ENCODE peak calls at places on chromosomes 6 and 20, in seven cellular contexts. One of them, this sample, is unnamed.

GRCh38 chr6:46098678-46099077 is 31.1 kb upstream of the ENPP4 start:
- DNase-seq in GM12878: no peak
- DNase-seq in GM12892: no peak
- DNase-seq in H1: no peak
- DNase-seq in K562: no peak
- DNase-seq in HepG2: peak
- DNase-seq in SK-N-SH: no peak
- DNase-seq in this sample: no peak

GRCh38 chr6:55433446-55434130 is 106.3 kb downstream of the GFRAL start:
- DNase-seq in H1: no peak
- DNase-seq in K562: no peak
- DNase-seq in GM12892: no peak
- DNase-seq in HepG2: no peak
- DNase-seq in GM12878: no peak
- DNase-seq in SK-N-SH: no peak
- DNase-seq in this sample: no peak

GRCh38 chr6:67818322-67818721 is 816.8 kb upstream of the ADGRB3 start:
- DNase-seq in GM12878: no peak
- DNase-seq in SK-N-SH: no peak
- DNase-seq in H1: no peak
- DNase-seq in GM12892: no peak
- DNase-seq in HepG2: no peak
- DNase-seq in K562: no peak
- DNase-seq in this sample: no peak

GRCh38 chr20:35578469-35578868 is 36.6 kb downstream of the ERGIC3 start:
- DNase-seq in GM12892: no peak
- DNase-seq in GM12878: no peak
- DNase-seq in H1: no peak
- DNase-seq in K562: no peak
- DNase-seq in HepG2: peak
- DNase-seq in SK-N-SH: no peak
- DNase-seq in this sample: no peak

GRCh38 chr6:158627168-158627939 is 17.2 kb downstream of the DYNLT1 start:
- DNase-seq in GM12892: no peak
- DNase-seq in HepG2: no peak
- DNase-seq in H1: no peak
- DNase-seq in GM12878: no peak
- DNase-seq in K562: no peak
- DNase-seq in SK-N-SH: no peak
- DNase-seq in this sample: no peak

GRCh38 chr6:157106487-157106886 is 216.8 kb downstream of the TMEM242 start:
- DNase-seq in SK-N-SH: no peak
- DNase-seq in GM12878: no peak
- DNase-seq in K562: peak
- DNase-seq in HepG2: no peak
- DNase-seq in H1: no peak
- DNase-seq in GM12892: no peak
- DNase-seq in this sample: no peak

GRCh38 chr6:149723771-149724417 is 6.0 kb upstream of the LATS1 start:
- DNase-seq in K562: peak
- DNase-seq in H1: no peak
- DNase-seq in GM12878: no peak
- DNase-seq in SK-N-SH: peak
- DNase-seq in HepG2: peak
- DNase-seq in GM12892: no peak
- DNase-seq in this sample: peak

GRCh38 chr6:56486681-56487080 is 156.0 kb downstream of the DST start:
- DNase-seq in H1: no peak
- DNase-seq in HepG2: no peak
- DNase-seq in GM12878: no peak
- DNase-seq in SK-N-SH: no peak
- DNase-seq in GM12892: no peak
- DNase-seq in K562: no peak
- DNase-seq in this sample: no peak

GRCh38 chr20:953742-954141 is 37.6 kb upstream of the ANGPT4 start:
- DNase-seq in H1: no peak
- DNase-seq in GM12878: no peak
- DNase-seq in GM12892: no peak
- DNase-seq in K562: peak
- DNase-seq in SK-N-SH: peak
- DNase-seq in HepG2: no peak
- DNase-seq in this sample: no peak

GRCh38 chr20:44609006-44609510 is 26.7 kb downstream of the PKIG start:
- DNase-seq in HepG2: peak
- DNase-seq in H1: no peak
- DNase-seq in K562: no peak
- DNase-seq in GM12892: no peak
- DNase-seq in GM12878: no peak
- DNase-seq in SK-N-SH: peak
- DNase-seq in this sample: no peak

GRCh38 chr20:38104283-38104682 is 60.8 kb downstream of the TGM2 start:
- DNase-seq in HepG2: no peak
- DNase-seq in GM12892: no peak
- DNase-seq in K562: no peak
- DNase-seq in GM12878: no peak
- DNase-seq in SK-N-SH: no peak
- DNase-seq in H1: no peak
- DNase-seq in this sample: no peak

GRCh38 chr6:13304580-13305255 is 23.6 kb downstream of the TBC1D7 start:
- DNase-seq in K562: no peak
- DNase-seq in H1: peak
- DNase-seq in HepG2: no peak
- DNase-seq in GM12892: no peak
- DNase-seq in SK-N-SH: no peak
- DNase-seq in GM12878: peak
- DNase-seq in this sample: no peak

GRCh38 chr6:53647437-53648094 is 18.0 kb downstream of the KLHL31 start:
- DNase-seq in GM12878: no peak
- DNase-seq in SK-N-SH: no peak
- DNase-seq in HepG2: no peak
- DNase-seq in K562: no peak
- DNase-seq in GM12892: no peak
- DNase-seq in H1: no peak
- DNase-seq in this sample: peak

GRCh38 chr6:160881409-160881808 is 110.2 kb upstream of the MAP3K4 start:
- DNase-seq in GM12878: no peak
- DNase-seq in K562: no peak
- DNase-seq in GM12892: no peak
- DNase-seq in H1: no peak
- DNase-seq in HepG2: no peak
- DNase-seq in SK-N-SH: no peak
- DNase-seq in this sample: no peak

GRCh38 chr20:50450961-50451752 is 59.0 kb upstream of the PTPN1 start:
- DNase-seq in H1: peak
- DNase-seq in GM12892: peak
- DNase-seq in SK-N-SH: no peak
- DNase-seq in K562: peak
- DNase-seq in GM12878: peak
- DNase-seq in HepG2: peak
- DNase-seq in this sample: peak

GRCh38 chr6:33154349-33154748 is 37.9 kb downstream of the COL11A2 start:
- DNase-seq in GM12878: no peak
- DNase-seq in K562: no peak
- DNase-seq in GM12892: no peak
- DNase-seq in H1: no peak
- DNase-seq in HepG2: no peak
- DNase-seq in SK-N-SH: no peak
- DNase-seq in this sample: no peak

GRCh38 chr20:1533059-1533458 is 24.4 kb downstream of the SIRPD start:
- DNase-seq in H1: no peak
- DNase-seq in GM12892: no peak
- DNase-seq in GM12878: no peak
- DNase-seq in SK-N-SH: no peak
- DNase-seq in HepG2: no peak
- DNase-seq in K562: peak
- DNase-seq in this sample: no peak

GRCh38 chr6:44333273-44333919 is 9.1 kb upstream of the SPATS1 start:
- DNase-seq in GM12878: no peak
- DNase-seq in K562: no peak
- DNase-seq in H1: no peak
- DNase-seq in HepG2: no peak
- DNase-seq in GM12892: no peak
- DNase-seq in SK-N-SH: no peak
- DNase-seq in this sample: no peak

GRCh38 chr6:101417899-101418298 is 24.4 kb downstream of the GRIK2 start:
- DNase-seq in K562: no peak
- DNase-seq in H1: no peak
- DNase-seq in GM12892: no peak
- DNase-seq in HepG2: no peak
- DNase-seq in GM12878: no peak
- DNase-seq in SK-N-SH: no peak
- DNase-seq in this sample: no peak

GRCh38 chr6:130423044-130423443 is 57.2 kb downstream of the TMEM200A start:
- DNase-seq in H1: no peak
- DNase-seq in SK-N-SH: no peak
- DNase-seq in GM12878: no peak
- DNase-seq in HepG2: no peak
- DNase-seq in K562: no peak
- DNase-seq in GM12892: no peak
- DNase-seq in this sample: no peak

GRCh38 chr20:34651200-34651599 is 25.7 kb downstream of the PIGU start:
- DNase-seq in H1: no peak
- DNase-seq in GM12878: no peak
- DNase-seq in K562: no peak
- DNase-seq in GM12892: no peak
- DNase-seq in SK-N-SH: no peak
- DNase-seq in HepG2: no peak
- DNase-seq in this sample: no peak

GRCh38 chr20:22805219-22805618 is 220.8 kb upstream of the FOXA2 start:
- DNase-seq in GM12878: no peak
- DNase-seq in H1: no peak
- DNase-seq in HepG2: peak
- DNase-seq in K562: no peak
- DNase-seq in GM12892: no peak
- DNase-seq in SK-N-SH: no peak
- DNase-seq in this sample: no peak

GRCh38 chr20:41509801-41510200 is 108.4 kb downstream of the CHD6 start:
- DNase-seq in GM12892: no peak
- DNase-seq in GM12878: no peak
- DNase-seq in H1: no peak
- DNase-seq in K562: no peak
- DNase-seq in HepG2: peak
- DNase-seq in SK-N-SH: no peak
- DNase-seq in this sample: no peak

DNA sequence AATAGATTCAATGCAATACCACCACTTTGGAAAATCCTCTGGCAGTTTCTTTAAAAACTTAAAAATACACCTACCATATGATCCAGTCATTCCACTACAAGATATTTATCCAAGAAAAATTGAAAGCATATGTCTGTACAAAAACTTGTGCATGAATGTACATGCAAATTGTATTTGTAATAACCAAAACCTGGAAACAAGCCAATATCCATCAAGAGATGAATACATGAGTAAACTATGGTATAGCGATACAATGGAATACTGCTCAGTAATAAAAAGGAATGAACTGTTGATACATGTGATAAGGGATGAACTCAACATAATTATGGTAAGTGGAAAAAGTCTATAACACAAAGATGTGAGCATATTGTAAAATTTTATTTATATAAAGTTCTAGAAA is 347.3 kb downstream of the SAMD5 start:
- DNase-seq in GM12878: no peak
- DNase-seq in SK-N-SH: no peak
- DNase-seq in H1: no peak
- DNase-seq in K562: no peak
- DNase-seq in GM12892: no peak
- DNase-seq in HepG2: no peak
- DNase-seq in this sample: no peak
- TF ChIP-seq TAF1 in GM12878: no peak
- TF ChIP-seq TAF1 in SK-N-SH: no peak
- TF ChIP-seq TAF1 in H1: no peak
- TF ChIP-seq TAF1 in K562: no peak
- TF ChIP-seq TAF1 in GM12892: no peak
- TF ChIP-seq TAF1 in HepG2: no peak
- TF ChIP-seq TAF1 in this sample: no peak

GRCh38 chr6:168542301-168542700 is 101.3 kb downstream of the SMOC2 start:
- DNase-seq in H1: no peak
- DNase-seq in K562: no peak
- DNase-seq in GM12878: no peak
- DNase-seq in SK-N-SH: no peak
- DNase-seq in GM12892: no peak
- DNase-seq in HepG2: no peak
- DNase-seq in this sample: no peak
- TF ChIP-seq POLR2AphosphoS5 in H1: no peak
- TF ChIP-seq POLR2AphosphoS5 in K562: no peak
- TF ChIP-seq POLR2AphosphoS5 in GM12878: no peak
- TF ChIP-seq POLR2AphosphoS5 in SK-N-SH: no peak
- TF ChIP-seq POLR2AphosphoS5 in GM12892: no peak
- TF ChIP-seq POLR2AphosphoS5 in HepG2: no peak
- TF ChIP-seq POLR2AphosphoS5 in this sample: no peak

GRCh38 chr6:9233226-9233625 is 797.9 kb upstream of the SLC35B3 start:
- DNase-seq in K562: no peak
- DNase-seq in GM12892: no peak
- DNase-seq in H1: no peak
- DNase-seq in SK-N-SH: no peak
- DNase-seq in GM12878: no peak
- DNase-seq in HepG2: no peak
- DNase-seq in this sample: no peak

GRCh38 chr6:9236443-9236842 is 801.1 kb upstream of the SLC35B3 start:
- DNase-seq in HepG2: no peak
- DNase-seq in K562: no peak
- DNase-seq in GM12878: no peak
- DNase-seq in SK-N-SH: no peak
- DNase-seq in GM12892: no peak
- DNase-seq in H1: no peak
- DNase-seq in this sample: no peak

GRCh38 chr6:9233686-9234085 is 798.3 kb upstream of the SLC35B3 start:
- DNase-seq in GM12892: no peak
- DNase-seq in SK-N-SH: no peak
- DNase-seq in H1: no peak
- DNase-seq in HepG2: no peak
- DNase-seq in K562: no peak
- DNase-seq in GM12878: no peak
- DNase-seq in this sample: no peak
- TF ChIP-seq TAF1 in GM12892: no peak
- TF ChIP-seq TAF1 in SK-N-SH: no peak
- TF ChIP-seq TAF1 in H1: no peak
- TF ChIP-seq TAF1 in HepG2: no peak
- TF ChIP-seq TAF1 in K562: no peak
- TF ChIP-seq TAF1 in GM12878: no peak
- TF ChIP-seq TAF1 in this sample: no peak

DNA sequence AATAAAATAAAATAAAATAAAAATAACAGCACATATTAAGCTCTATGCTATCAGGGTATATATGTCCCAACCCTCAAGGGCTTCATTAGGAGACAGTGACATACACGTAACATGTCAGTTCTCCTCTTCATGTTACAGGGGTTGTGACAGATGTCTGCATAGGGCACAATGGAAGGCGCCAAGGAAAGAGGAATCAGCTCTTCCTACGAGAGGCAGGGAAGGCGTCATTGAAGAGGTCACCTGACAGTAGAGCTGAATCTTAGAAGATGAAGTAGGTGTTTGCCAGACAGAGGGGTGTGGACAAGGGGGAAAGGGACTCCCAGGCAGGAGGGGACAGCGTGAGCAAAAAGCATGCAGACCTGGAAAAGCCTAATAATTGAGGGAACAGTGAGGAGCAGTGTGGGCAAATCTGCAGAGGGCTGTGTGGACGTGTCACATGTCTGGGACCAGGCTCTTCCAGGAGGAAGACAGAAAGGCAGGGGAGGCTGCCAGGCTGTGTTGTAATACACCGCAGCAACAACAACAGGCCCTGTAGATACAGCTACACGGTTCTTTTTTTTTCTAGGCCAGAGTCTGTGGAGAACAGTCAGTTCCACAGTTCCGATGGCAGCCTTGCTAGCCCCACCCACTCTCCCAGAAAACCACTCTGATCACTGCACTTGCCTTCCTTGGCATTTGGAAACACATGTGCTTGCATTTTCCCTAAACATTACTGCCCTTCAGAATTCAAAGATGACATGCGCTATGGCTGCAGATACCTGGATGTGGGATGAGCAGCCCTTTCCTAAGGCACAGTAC is 2.5 kb upstream of the FKBP5 start:
- DNase-seq in K562: no peak
- DNase-seq in H1: no peak
- DNase-seq in SK-N-SH: no peak
- DNase-seq in GM12892: no peak
- DNase-seq in HepG2: no peak
- DNase-seq in GM12878: no peak
- DNase-seq in this sample: no peak
- TF ChIP-seq POLR2AphosphoS5 in K562: no peak
- TF ChIP-seq POLR2AphosphoS5 in H1: no peak
- TF ChIP-seq POLR2AphosphoS5 in SK-N-SH: no peak
- TF ChIP-seq POLR2AphosphoS5 in GM12892: no peak
- TF ChIP-seq POLR2AphosphoS5 in HepG2: no peak
- TF ChIP-seq POLR2AphosphoS5 in GM12878: no peak
- TF ChIP-seq POLR2AphosphoS5 in this sample: no peak